ENCODE peak calls at places on chromosomes 12 and 14, in five cellular contexts. F is testis; A is HFF-Myc; E is stimulated activated CD4-positive, alpha-beta T cell treated with anti-CD3 and anti-CD28 coated beads, Interleukin-2, amount 100 ng/mL, for 48 hours; U is H7. K is an unnamed sample.

GRCh38 chr12:52173526-52173925 is 18.3 kb downstream of the KRT80 start:
- DNase-seq in E (no peak), A (no peak), F (no peak), U (no peak), K (no peak)

GRCh38 chr12:108214046-108214445 is 85.0 kb downstream of the WSCD2 start:
- DNase-seq in E (no peak), A (no peak), F (no peak), U (no peak), K (no peak)

GRCh38 chr12:58502236-58502635 is 418.1 kb downstream of the LRIG3 start:
- DNase-seq in E (no peak), U (no peak), F (no peak), A (no peak), K (no peak)

GRCh38 chr14:31336646-31337045 is 83.7 kb downstream of the HEATR5A start:
- DNase-seq in E (no peak), A (no peak), U (no peak), F (no peak), K (no peak)

GRCh38 chr12:49332441-49332861 is 4.5 kb downstream of the C1QL4 start:
- DNase-seq in F (peak), U (no peak), A (no peak), E (no peak), K (no peak)

GRCh38 chr14:74975059-74975810 is 19.8 kb upstream of the PGF start:
- DNase-seq in E (no peak), U (peak), F (peak), A (no peak), K (no peak)

GRCh38 chr12:115023279-115023678 is 339.3 kb upstream of the TBX3 start:
- DNase-seq in U (no peak), A (peak), E (no peak), F (no peak), K (no peak)

GRCh38 chr12:68871899-68872298 is 61.1 kb downstream of the CPM start:
- DNase-seq in E (no peak), A (no peak), F (no peak), U (peak), K (no peak)

GRCh38 chr12:67752226-67752732 is 103.7 kb downstream of the DYRK2 start:
- DNase-seq in E (no peak), U (no peak), A (no peak), F (no peak), K (no peak)

GRCh38 chr12:52310622-52311281 is 10.4 kb downstream of the KRT83 start:
- DNase-seq in E (no peak), F (no peak), A (no peak), U (no peak), K (no peak)

GRCh38 chr12:89309815-89310214 is 42.5 kb downstream of the DUSP6 start:
- DNase-seq in F (no peak), E (no peak), A (no peak), U (no peak), K (no peak)

GRCh38 chr12:3317841-3318501 is 173.0 kb upstream of the PRMT8 start:
- DNase-seq in E (no peak), U (no peak), F (no peak), A (no peak), K (no peak)

GRCh38 chr12:89373772-89374572 is 21.7 kb upstream of the DUSP6 start:
- DNase-seq in F (no peak), E (no peak), A (no peak), U (no peak), K (no peak)

GRCh38 chr14:59123975-59124374 is 64.5 kb upstream of the DAAM1 start:
- DNase-seq in A (no peak), F (no peak), U (no peak), E (no peak), K (no peak)

GRCh38 chr12:10320643-10321042 is 13.0 kb downstream of the KLRD1 start:
- DNase-seq in U (no peak), F (no peak), E (no peak), A (no peak), K (no peak)

GRCh38 chr12:80352476-80352875 is 91.6 kb upstream of the PTPRQ start:
- DNase-seq in U (no peak), A (no peak), E (no peak), F (no peak), K (no peak)

GRCh38 chr12:24979971-24980730 is 31.2 kb upstream of the BCAT1 start:
- DNase-seq in U (no peak), A (no peak), F (no peak), E (no peak), K (no peak)

GRCh38 chr12:128791395-128792322 is 32.1 kb downstream of the SLC15A4 start:
- DNase-seq in U (no peak), A (no peak), E (no peak), F (no peak), K (no peak)

GRCh38 chr14:28101992-28102391 is 664.6 kb upstream of the FOXG1 start:
- DNase-seq in A (no peak), U (no peak), F (no peak), E (no peak), K (no peak)

GRCh38 chr14:100667706-100668105 is 59.0 kb upstream of the DLK1 start:
- DNase-seq in A (no peak), U (no peak), F (no peak), E (no peak), K (no peak)

GRCh38 chr14:94691658-94692029 is 78.3 kb downstream of the GSC start:
- DNase-seq in A (no peak), U (no peak), E (no peak), F (no peak), K (no peak)

GRCh38 chr12:38056701-38057689 is 259.6 kb upstream of the ALG10B start:
- DNase-seq in U (no peak), A (no peak), F (no peak), E (no peak), K (no peak)

GRCh38 chr12:124620606-124621295 is 53.3 kb upstream of the NCOR2 start:
- DNase-seq in E (no peak), U (peak), A (no peak), F (no peak), K (no peak)

GRCh38 chr14:58898655-58899316 is 261.0 kb downstream of the DACT1 start:
- DNase-seq in A (peak), U (no peak), E (no peak), F (no peak), K (no peak)

GRCh38 chr12:131092911-131093901 is 139.5 kb downstream of the ADGRD1 start:
- DNase-seq in F (peak), A (no peak), E (no peak), U (peak), K (no peak)

GRCh38 chr12:57401165-57401564 is 29.7 kb downstream of the R3HDM2 start:
- DNase-seq in E (no peak), U (no peak), A (no peak), F (no peak), K (no peak)

GRCh38 chr14:61331992-61332657 is 10.7 kb downstream of the PRKCH start:
- DNase-seq in F (no peak), U (no peak), E (no peak), A (no peak), K (no peak)

GRCh38 chr14:39374846-39375245 is 57.4 kb downstream of the FBXO33 start:
- DNase-seq in U (no peak), A (no peak), F (no peak), E (no peak), K (no peak)

GRCh38 chr12:103249614-103250013 is 246.2 kb downstream of the C12orf42 start:
- DNase-seq in A (no peak), U (no peak), F (no peak), E (no peak), K (no peak)

GRCh38 chr14:91284791-91285548 is 40.5 kb upstream of the GPR68 start:
- DNase-seq in A (no peak), F (no peak), E (no peak), U (no peak), K (no peak)

GRCh38 chr14:68940614-68941185 is 38.4 kb downstream of the ACTN1 start:
- DNase-seq in E (no peak), U (no peak), A (no peak), F (no peak), K (no peak)

GRCh38 chr12:57832966-57833365 is 13.6 kb downstream of the CTDSP2 start:
- DNase-seq in F (no peak), A (no peak), E (no peak), U (no peak), K (no peak)

GRCh38 chr12:67989184-67989965 is at the start of gene IFNG-AS1:
- DNase-seq in F (no peak), A (no peak), U (no peak), E (no peak), K (no peak)

GRCh38 chr14:101078105-101078891 is 174.8 kb upstream of the RTL1 start:
- DNase-seq in F (peak), U (no peak), A (no peak), E (no peak), K (peak)

GRCh38 chr12:38823743-38824142 is 81.6 kb downstream of the CPNE8 start:
- DNase-seq in U (no peak), E (no peak), F (no peak), A (peak), K (no peak)

GRCh38 chr12:101671157-101671791 is 26.2 kb upstream of the CHPT1 start:
- DNase-seq in U (no peak), E (no peak), F (no peak), A (no peak), K (peak)

GRCh38 chr12:23950011-23950774 is 723 bp upstream of the SOX5 start:
- DNase-seq in E (no peak), F (peak), U (peak), A (no peak), K (no peak)

GRCh38 chr14:21723431-21724045 is 49.9 kb upstream of the OR4E1 start:
- DNase-seq in F (peak), U (peak), E (peak), A (no peak), K (no peak)

GRCh38 chr14:29311983-29312382 is 545.4 kb downstream of the FOXG1 start:
- DNase-seq in F (no peak), U (no peak), E (no peak), A (no peak), K (no peak)

K was measured in stomach.